ENCODE peak calls at places on chromosome 3, in four cellular contexts. W is GM23248, I is mucosa of gallbladder, X is C1 segment of cervical spinal cord. T is an unnamed sample.

GRCh38 chr3:101521251-101521701 is 8.3 kb upstream of the SENP7 start:
- DNase-seq in I (no peak), W (no peak), X (no peak), T (no peak)

GRCh38 chr3:29936054-29936453 is 655.2 kb downstream of the RBMS3 start:
- DNase-seq in X (no peak), I (no peak), W (no peak), T (no peak)

GRCh38 chr3:57689367-57690053 is 3.4 kb downstream of the DENND6A start:
- DNase-seq in I (no peak), W (no peak), X (no peak), T (no peak)

GRCh38 chr3:37955918-37956317 is 34.7 kb upstream of the VILL start:
- DNase-seq in W (no peak), I (no peak), X (no peak), T (no peak)

GRCh38 chr3:70501596-70501995 is 189.2 kb upstream of the MDFIC2 start:
- DNase-seq in I (no peak), W (no peak), X (no peak), T (no peak)

GRCh38 chr3:144491333-144491732 is 519.7 kb downstream of the DIPK2A start:
- DNase-seq in X (no peak), W (no peak), I (no peak), T (no peak)

GRCh38 chr3:147775816-147776530 is 366.8 kb downstream of the ZIC1 start:
- DNase-seq in X (no peak), I (no peak), W (peak; percentile 86), T (peak; percentile 39)

GRCh38 chr3:141941093-141941492 is 64.7 kb downstream of the ATP1B3 start:
- DNase-seq in W (no peak), I (peak; percentile 39), X (no peak), T (no peak)

GRCh38 chr3:44685128-44685800 is 27.2 kb upstream of the ZNF502 start:
- DNase-seq in I (peak; percentile 75), W (peak; percentile 91), X (peak; percentile 29), T (peak; percentile 87)

GRCh38 chr3:32614956-32615355 is 44.3 kb upstream of the DYNC1LI1 start:
- DNase-seq in W (peak; percentile 36), I (no peak), X (no peak), T (peak; percentile 30)

GRCh38 chr3:134754768-134755559 is 40.1 kb upstream of the EPHB1 start:
- DNase-seq in X (no peak), I (peak; percentile 23), W (peak; percentile 70), T (peak; percentile 88)

GRCh38 chr3:88362428-88362827 is 212.7 kb downstream of the C3orf38 start:
- DNase-seq in W (no peak), I (no peak), X (no peak), T (no peak)

T was measured in GM03348.